ENCODE peak calls at places on chromosome 20, in five cellular contexts. S is cardiac muscle cell, Z is lower lobe of right lung, P is mammary epithelial cell, A is sigmoid colon. L is an unnamed sample.

GRCh38 chr20:49283176-49283702 is 5.4 kb upstream of the ZNFX1 start:
- DNase-seq in S (no peak), P (no peak), Z (no peak), A (no peak), L (no peak)

GRCh38 chr20:44349349-44349748 is 6.2 kb upstream of the HNF4A start:
- DNase-seq in S (no peak), P (no peak), Z (no peak), A (no peak), L (no peak)

GRCh38 chr20:63115651-63116411 is 100.1 kb downstream of the YTHDF1 start:
- DNase-seq in Z (peak), A (no peak), P (no peak), S (no peak), L (no peak)

GRCh38 chr20:35146299-35146921 is 726 bp downstream of the EDEM2 start:
- DNase-seq in P (peak), Z (peak), A (no peak), S (peak), L (peak)

GRCh38 chr20:20761302-20761701 is 48.9 kb upstream of the RALGAPA2 start:
- DNase-seq in Z (no peak), S (no peak), P (no peak), A (no peak), L (no peak)

GRCh38 chr20:19347943-19348456 is 135.6 kb downstream of the SLC24A3 start:
- DNase-seq in S (no peak), P (no peak), Z (no peak), A (no peak), L (no peak)

GRCh38 chr20:4944518-4944917 is 56.8 kb downstream of the SLC23A2 start:
- DNase-seq in S (no peak), P (peak), A (no peak), Z (no peak), L (no peak)

GRCh38 chr20:33408313-33408712 is 7.0 kb upstream of the CDK5RAP1 start:
- DNase-seq in S (no peak), A (no peak), P (no peak), Z (no peak), L (no peak)

GRCh38 chr20:63351811-63352591 is 9.1 kb downstream of the CHRNA4 start:
- DNase-seq in S (peak), P (no peak), A (no peak), Z (no peak), L (no peak)

GRCh38 chr20:8299921-8300320 is 167.9 kb downstream of the PLCB1 start:
- DNase-seq in P (no peak), Z (no peak), S (no peak), A (no peak), L (no peak)

GRCh38 chr20:10550204-10551118 is 115.4 kb downstream of the SLX4IP start:
- DNase-seq in P (no peak), A (no peak), Z (no peak), S (no peak), L (no peak)

GRCh38 chr20:44419131-44419844 is 56.4 kb upstream of the TTPAL start:
- DNase-seq in S (no peak), A (no peak), Z (no peak), P (no peak), L (no peak)

GRCh38 chr20:48818481-48818987 is 9.3 kb downstream of the PREX1 start:
- DNase-seq in S (no peak), A (no peak), P (no peak), Z (no peak), L (no peak)

GRCh38 chr20:1391640-1392442 is 1.0 kb downstream of the FKBP1A start:
- DNase-seq in Z (peak), S (peak), A (no peak), P (peak), L (peak)

GRCh38 chr20:3904857-3905256 is 15.7 kb downstream of the PANK2 start:
- DNase-seq in P (no peak), Z (no peak), S (no peak), A (no peak), L (no peak)
- H3K4me3 ChIP-seq in P (no peak), Z (no peak), S (no peak), A (no peak), L (no peak)

GRCh38 chr20:39893013-39893685 is 795.9 kb downstream of the MAFB start:
- DNase-seq in P (peak), S (no peak), Z (no peak), A (no peak), L (no peak)
- TF ChIP-seq CTCF in P (no peak), S (no peak), Z (no peak), A (no peak), L (no peak)

DNA sequence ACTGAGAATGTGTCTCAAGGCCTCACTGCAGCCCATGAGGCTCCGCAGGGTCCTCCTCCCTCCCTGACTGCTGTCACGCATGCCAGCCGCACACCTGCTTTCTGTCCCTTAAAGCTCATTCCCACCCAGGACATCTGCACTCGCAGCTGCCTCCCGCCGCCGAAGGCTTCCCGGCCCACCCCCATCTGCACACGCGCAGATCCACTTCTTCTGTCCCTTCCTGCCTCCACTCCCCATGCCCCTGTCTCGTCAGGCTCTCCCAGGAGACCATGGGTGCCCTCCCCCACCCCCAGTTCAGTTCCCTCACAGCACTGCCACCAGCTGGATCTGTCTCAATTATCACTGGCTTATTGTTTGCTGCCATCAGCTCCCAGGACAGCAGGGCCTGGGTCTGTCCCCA is 63.0 kb downstream of the RIPOR3 start:
- DNase-seq in P (no peak), Z (no peak), S (peak), A (no peak), L (no peak)
- H3K4me3 ChIP-seq in P (no peak), Z (no peak), S (no peak), A (no peak), L (no peak)

GRCh38 chr20:51767867-51768758 is at the start of gene ATP9A:
- DNase-seq in P (peak), A (peak), S (peak), Z (no peak), L (peak)
- TF ChIP-seq CTCF in P (no peak), A (no peak), S (no peak), Z (peak), L (peak)

GRCh38 chr20:47784256-47784598 is 1.1 kb downstream of the SULF2 start:
- DNase-seq in A (no peak), P (no peak), Z (no peak), S (no peak), L (no peak)

GRCh38 chr20:47782920-47783552 is 2.2 kb downstream of the SULF2 start:
- DNase-seq in A (no peak), P (no peak), S (no peak), Z (no peak), L (no peak)

GRCh38 chr20:47785900-47786762 is 850 bp upstream of the SULF2 start:
- DNase-seq in A (peak), S (peak), P (peak), Z (no peak), L (peak)

GRCh38 chr20:47785321-47785899 is at the start of gene SULF2:
- DNase-seq in S (peak), A (no peak), Z (no peak), P (peak), L (peak)

GRCh38 chr20:47784599-47785320 is 521 bp downstream of the SULF2 start:
- DNase-seq in P (peak), S (peak), A (no peak), Z (no peak), L (peak)
- H3K4me3 ChIP-seq in P (peak), S (peak), A (peak), Z (peak), L (peak)

GRCh38 chr20:3765171-3765887 is 2.2 kb downstream of the ADISSP start:
- DNase-seq in P (no peak), S (no peak), Z (peak), A (no peak), L (no peak)

GRCh38 chr20:3766832-3767433 is 620 bp downstream of the ADISSP start:
- DNase-seq in Z (peak), P (no peak), A (peak), S (peak), L (peak)

GRCh38 chr20:3766381-3766780 is 1.2 kb downstream of the ADISSP start:
- DNase-seq in A (peak), P (no peak), Z (peak), S (no peak), L (no peak)

GRCh38 chr20:3768342-3769130 is 983 bp upstream of the ADISSP start:
- DNase-seq in P (peak), Z (peak), A (peak), S (peak), L (peak)

GRCh38 chr20:3767434-3768341 is at the start of gene ADISSP:
- DNase-seq in Z (peak), P (peak), A (peak), S (peak), L (peak)
- TF ChIP-seq CTCF in Z (no peak), P (no peak), A (no peak), S (peak), L (no peak)

GRCh38 chr20:9515211-9515580 is 806 bp downstream of the LAMP5 start:
- DNase-seq in A (no peak), Z (no peak), P (no peak), S (no peak), L (no peak)

GRCh38 chr20:9517297-9518134 is 3.1 kb downstream of the LAMP5 start:
- DNase-seq in Z (no peak), P (no peak), A (no peak), S (no peak), L (no peak)

GRCh38 chr20:9514461-9515210 is at the start of gene LAMP5:
- DNase-seq in Z (peak), S (peak), A (no peak), P (no peak), L (peak)

GRCh38 chr20:9515761-9516657 is 1.6 kb downstream of the LAMP5 start:
- DNase-seq in S (peak), Z (peak), A (no peak), P (no peak), L (peak)

GRCh38 chr20:9516658-9516987 is 2.2 kb downstream of the LAMP5 start:
- DNase-seq in S (no peak), P (no peak), A (no peak), Z (no peak), L (no peak)
- H3K4me3 ChIP-seq in S (peak), P (no peak), A (no peak), Z (peak), L (no peak)

DNA sequence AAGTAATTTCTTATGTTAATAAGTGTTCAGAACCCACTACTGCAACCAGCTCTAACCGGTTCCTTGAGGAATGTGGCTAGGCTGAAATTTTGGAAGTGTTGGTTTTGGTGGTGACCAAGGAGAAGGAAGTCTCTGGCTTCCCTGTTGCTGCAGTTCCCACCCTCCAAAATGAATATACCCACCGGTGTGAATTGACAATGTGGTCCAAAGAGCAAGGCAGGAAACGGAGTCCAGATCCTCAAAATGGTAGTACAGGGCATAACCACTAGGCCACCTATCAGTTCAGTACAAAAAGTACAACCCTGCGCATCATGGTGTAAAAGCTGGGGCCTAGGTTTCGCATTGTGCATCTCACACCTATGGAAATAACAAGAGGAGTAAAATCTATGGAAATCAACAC is 2.8 kb downstream of the ADNP start:
- DNase-seq in S (no peak), A (no peak), P (no peak), Z (no peak), L (no peak)
- TF ChIP-seq CTCF in S (no peak), A (no peak), P (no peak), Z (no peak), L (no peak)